ENCODE peak calls at places on chromosomes 1 and 21, in nine cellular contexts. Y is A549, A is epithelial cell of proximal tubule, R is astrocyte, S is fibroblast of pulmonary artery, I is glutamatergic neuron, L is dorsolateral prefrontal cortex, E is GM20000, K is endodermal cell. M is an unnamed sample.

GRCh38 chr1:35924838-35925237 is 6.1 kb upstream of the AGO3 start:
- DNase-seq in I (no peak), L (no peak), R (no peak), E (peak; percentile 49), S (no peak), K (no peak), Y (no peak), A (no peak), M (no peak)

GRCh38 chr1:65606426-65606825 is 186.0 kb downstream of the LEPR start:
- DNase-seq in R (no peak), I (no peak), L (no peak), K (no peak), A (no peak), S (peak; percentile 23), E (no peak), Y (no peak), M (no peak)

GRCh38 chr1:97004054-97004453 is 282.5 kb downstream of the PTBP2 start:
- DNase-seq in R (peak; percentile 62), Y (no peak), E (no peak), S (peak; percentile 26), K (no peak), A (no peak), I (no peak), L (no peak), M (no peak)

GRCh38 chr1:61432616-61433388 is 292.1 kb downstream of the TM2D1 start:
- DNase-seq in R (no peak), E (no peak), I (no peak), L (no peak), Y (no peak), A (no peak), K (no peak), S (no peak), M (no peak)

GRCh38 chr1:77759090-77760028 is at the start of gene USP33:
- DNase-seq in Y (peak; percentile 65), R (peak; percentile 51), L (peak; percentile 91), E (peak; percentile 94), I (peak; percentile 92), A (no peak), S (peak; percentile 65), K (peak; percentile 96), M (peak; percentile 93)

GRCh38 chr1:154860154-154860870 is 9.8 kb downstream of the KCNN3 start:
- DNase-seq in S (no peak), A (no peak), R (no peak), K (no peak), Y (no peak), E (peak; percentile 75), L (no peak), I (no peak), M (no peak)

GRCh38 chr1:185008746-185009360 is 34.5 kb upstream of the NIBAN1 start:
- DNase-seq in E (no peak), R (no peak), I (no peak), S (no peak), K (no peak), A (no peak), L (no peak), Y (no peak), M (no peak)

GRCh38 chr1:30670195-30671060 is 53.0 kb downstream of the MATN1 start:
- DNase-seq in S (peak; percentile 64), Y (no peak), E (no peak), R (peak; percentile 11), K (peak; percentile 31), A (no peak), L (no peak), I (no peak), M (no peak)

GRCh38 chr21:35974801-35975200 is 85.5 kb downstream of the SETD4 start:
- DNase-seq in K (no peak), L (no peak), R (peak; percentile 76), I (no peak), E (no peak), A (no peak), Y (no peak), S (peak; percentile 18), M (no peak)

GRCh38 chr1:183986941-183987340 is 50.6 kb downstream of the COLGALT2 start:
- DNase-seq in I (no peak), L (no peak), A (no peak), S (no peak), Y (no peak), E (no peak), R (no peak), K (no peak), M (no peak)

GRCh38 chr21:46022551-46023107 is 41.1 kb downstream of the COL6A1 start:
- DNase-seq in A (no peak), I (no peak), Y (no peak), S (no peak), K (no peak), E (no peak), R (no peak), L (no peak), M (no peak)

GRCh38 chr21:38525454-38525853 is 27.2 kb upstream of the ERG start:
- DNase-seq in I (no peak), L (no peak), Y (no peak), K (no peak), S (no peak), R (no peak), A (no peak), E (no peak), M (peak; percentile 33)

GRCh38 chr1:115069186-115069585 is 20.1 kb downstream of the TSPAN2 start:
- DNase-seq in E (no peak), S (no peak), R (peak; percentile 74), K (no peak), I (no peak), A (no peak), Y (no peak), L (no peak), M (no peak)

GRCh38 chr1:40627987-40628902 is 37.2 kb downstream of the RIMS3 start:
- DNase-seq in Y (no peak), E (no peak), R (no peak), I (no peak), A (no peak), K (no peak), S (no peak), L (peak; percentile 7), M (peak; percentile 73)

GRCh38 chr1:119968068-119968492 is 71.8 kb upstream of the ADAM30 start:
- DNase-seq in S (peak; percentile 55), R (no peak), K (peak; percentile 92), L (peak; percentile 50), A (peak; percentile 7), I (peak; percentile 79), E (peak; percentile 40), Y (peak; percentile 54), M (peak; percentile 90)

GRCh38 chr1:31674626-31675025 is 29.2 kb downstream of the COL16A1 start:
- DNase-seq in K (no peak), S (no peak), Y (no peak), A (no peak), L (no peak), R (no peak), I (no peak), E (no peak), M (no peak)

DNA sequence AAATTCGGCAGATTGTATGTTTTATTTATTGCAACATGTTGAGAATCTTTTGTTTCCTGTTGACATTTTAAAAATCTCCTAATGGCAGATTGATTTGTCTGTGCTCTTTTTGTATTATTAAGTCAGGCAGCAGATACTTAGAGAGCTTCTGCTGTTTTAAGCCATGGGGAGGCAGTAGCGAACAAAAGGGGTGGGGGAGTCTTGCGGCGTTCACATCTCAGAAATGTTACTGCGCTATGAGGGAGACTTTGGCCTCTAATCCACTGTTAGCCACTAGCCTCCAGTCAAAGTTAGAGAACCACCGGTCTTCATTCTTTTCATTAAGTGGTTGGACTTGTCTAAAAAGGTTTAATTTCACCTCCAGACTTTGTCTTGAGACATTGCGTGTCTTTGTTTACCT is 93.6 kb downstream of the DYRK1A start:
- DNase-seq in S (no peak), A (no peak), L (no peak), E (no peak), R (no peak), K (peak; percentile 76), Y (peak; percentile 53), I (peak; percentile 56), M (no peak)
- TF ChIP-seq CTCF in S (peak; percentile 17), A (peak; percentile 52), L (no peak), E (no peak), R (peak; percentile 30), K (peak; percentile 75), Y (no peak), I (no peak), M (no peak)

GRCh38 chr1:109788695-109789521 is 25.2 kb upstream of the EPS8L3 start:
- DNase-seq in Y (peak; percentile 65), A (no peak), E (peak; percentile 40), R (no peak), K (peak; percentile 90), I (no peak), L (peak; percentile 37), S (no peak), M (peak; percentile 30)
- TF ChIP-seq CTCF in Y (peak; percentile 18), A (peak; percentile 59), E (peak; percentile 3), R (peak; percentile 36), K (peak; percentile 78), I (peak; percentile 41), L (peak; percentile 9), S (peak; percentile 50), M (no peak)

DNA sequence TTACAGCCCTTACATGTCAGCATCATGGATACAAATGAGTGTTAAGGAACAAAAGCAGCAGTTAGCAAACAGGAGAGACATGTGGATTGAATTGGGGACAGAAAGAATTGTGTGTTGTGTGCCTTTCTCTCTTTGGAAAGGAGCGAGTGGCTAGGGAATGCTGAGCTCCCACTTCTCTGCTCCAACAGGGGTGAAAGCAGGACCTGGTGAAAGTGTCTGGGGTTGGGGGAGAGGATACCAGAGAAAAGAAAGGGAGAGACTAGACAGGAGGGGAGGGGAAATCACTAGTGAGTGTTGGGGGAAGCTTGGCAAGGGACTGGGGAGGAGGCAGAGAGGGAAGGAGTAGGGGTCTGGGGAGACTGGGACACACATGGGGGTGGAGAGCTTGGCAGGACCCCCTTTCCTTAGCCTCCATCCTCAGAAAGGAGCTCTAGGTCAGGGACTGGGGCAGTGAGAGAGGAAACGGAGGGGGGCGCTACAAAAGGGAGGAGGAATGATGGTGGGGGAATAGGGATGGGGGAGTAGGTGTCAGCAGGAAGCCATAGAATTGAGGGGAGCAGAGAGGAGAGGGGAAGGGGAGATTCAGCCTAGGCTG is 2.2 kb downstream of the KIRREL1 start:
- DNase-seq in I (no peak), Y (no peak), E (no peak), R (no peak), A (no peak), L (no peak), S (no peak), K (no peak), M (no peak)
- TF ChIP-seq CTCF in I (no peak), Y (no peak), E (no peak), R (no peak), A (no peak), L (no peak), S (peak; percentile 21), K (no peak), M (no peak)

DNA sequence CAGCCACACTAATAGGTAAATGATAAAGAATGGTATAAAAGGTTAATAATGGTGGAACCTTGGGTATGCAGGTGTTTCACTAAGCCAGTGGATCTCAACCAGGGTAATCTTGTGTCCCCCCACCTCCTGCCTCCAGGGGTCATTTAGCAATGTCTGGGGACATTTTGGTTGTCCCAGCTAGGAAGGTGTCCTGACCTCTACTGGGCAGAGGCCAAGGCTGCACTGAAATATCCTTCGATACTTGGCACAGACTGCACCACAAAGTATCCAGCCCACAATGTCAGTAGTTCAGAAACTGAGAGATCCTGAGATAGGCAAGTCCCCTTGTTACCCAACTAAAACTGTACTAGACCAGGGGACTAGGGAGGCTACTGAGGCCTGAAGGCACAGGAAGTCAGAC is 113.6 kb upstream of the TIAM1 start:
- DNase-seq in L (no peak), S (no peak), A (no peak), Y (peak; percentile 1), I (no peak), R (no peak), K (peak; percentile 72), E (no peak), M (no peak)
- TF ChIP-seq CTCF in L (no peak), S (no peak), A (peak; percentile 36), Y (no peak), I (no peak), R (no peak), K (peak; percentile 84), E (no peak), M (no peak)

M was measured in activated CD8-positive, alpha-beta T cell treated with anti-CD3 and anti-CD28 coated beads for 36 hours.